ENCODE peak calls at places on chromosomes 1 and 21, in seven cellular contexts. R, X, I, V, A, N and O are unnamed samples.

GRCh38 chr1:200888349-200888838 is 6.3 kb upstream of the INAVA start:
- DNase-seq in A (no peak), I (no peak), X (no peak), N (peak; percentile 74), R (peak; percentile 67), V (no peak), O (no peak)

GRCh38 chr1:227895828-227896685 is 51.7 kb downstream of the WNT9A start:
- DNase-seq in I (no peak), V (peak; percentile 94), X (peak; percentile 55), A (peak; percentile 12), N (peak; percentile 81), R (peak; percentile 71), O (peak; percentile 67)

GRCh38 chr1:99481391-99481996 is 164.4 kb upstream of the PALMD start:
- DNase-seq in V (peak; percentile 22), R (peak; percentile 60), I (peak; percentile 69), X (no peak), A (peak; percentile 32), N (peak; percentile 35), O (peak; percentile 89)

GRCh38 chr1:59549903-59550302 is 253.0 kb downstream of the FGGY start:
- DNase-seq in A (no peak), R (peak; percentile 50), V (peak; percentile 20), X (no peak), N (peak; percentile 19), I (no peak), O (peak; percentile 93)

GRCh38 chr1:29975036-29975694 is 738.8 kb downstream of the PTPRU start:
- DNase-seq in X (peak; percentile 81), R (peak; percentile 5), N (peak; percentile 32), A (peak; percentile 45), V (no peak), I (peak; percentile 36), O (peak; percentile 52)

GRCh38 chr1:56397811-56398231 is 181.5 kb downstream of the PLPP3 start:
- DNase-seq in I (no peak), A (no peak), V (peak; percentile 67), X (no peak), R (no peak), N (no peak), O (peak; percentile 79)

GRCh38 chr1:89918127-89918793 is 76.7 kb upstream of the ZNF326 start:
- DNase-seq in I (no peak), N (peak; percentile 57), X (no peak), V (no peak), A (peak; percentile 25), R (no peak), O (no peak)

GRCh38 chr21:14862794-14863720 is 201.7 kb downstream of the NRIP1 start:
- DNase-seq in X (no peak), N (no peak), I (peak; percentile 47), A (no peak), V (no peak), R (peak; percentile 13), O (peak; percentile 75)

DNA sequence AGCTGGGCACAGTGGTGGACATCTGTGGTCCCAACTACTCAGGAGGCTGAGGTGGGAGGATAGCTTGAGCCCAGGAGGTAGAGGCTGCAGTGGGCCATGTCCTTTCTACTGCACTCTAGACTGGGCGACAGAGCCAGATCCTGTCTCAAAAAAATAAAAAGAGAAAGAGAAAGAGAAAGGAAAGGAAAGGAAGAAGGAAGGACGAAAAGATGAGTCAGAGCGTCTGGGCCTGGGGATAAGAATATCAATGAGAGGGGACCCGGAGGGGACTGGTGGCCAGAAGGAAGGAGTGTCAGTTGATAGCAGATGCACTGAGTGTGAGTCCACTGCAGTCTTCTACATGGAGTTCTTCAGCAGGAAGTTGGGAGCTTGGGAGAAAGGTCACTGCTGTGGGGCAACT is 75.6 kb downstream of the SYT6 start:
- DNase-seq in I (peak; percentile 71), N (no peak), A (no peak), X (no peak), V (no peak), R (no peak), O (no peak)
- H3K4me1 ChIP-seq in I (peaks cover 14% of the 10 kb centered on the region), N (peaks cover 13% of the 10 kb centered on the region), A (no peaks in the 10 kb centered on the region), X (peaks cover 37% of the 10 kb centered on the region), V (peaks cover 12% of the 10 kb centered on the region), R (peaks cover 10% of the 10 kb centered on the region), O (peaks cover 17% of the 10 kb centered on the region)

GRCh38 chr1:31111290-31111951 is 45.9 kb upstream of the PUM1 start:
- DNase-seq in I (peak; percentile 63), V (peak; percentile 55), R (no peak), X (peak; percentile 55), A (peak; percentile 52), N (peak; percentile 72), O (no peak)
- H3K9ac ChIP-seq in I (no peak overlapping the region), V (no peak overlapping the region), R (no peak overlapping the region), X (no peak overlapping the region), A (no peak overlapping the region), N (peak overlapping the region; percentile 0), O (peak overlapping the region; percentile 54)

GRCh38 chr1:38000233-38000528 is 5.1 kb downstream of the FHL3 start:
- DNase-seq in R (no peak), I (no peak), V (no peak), X (no peak), A (no peak), N (no peak), O (no peak)

GRCh38 chr1:38000529-38001453 is 4.5 kb downstream of the FHL3 start:
- DNase-seq in R (peak; percentile 56), I (peak; percentile 61), A (peak; percentile 89), V (no peak), N (peak; percentile 41), X (peak; percentile 56), O (peak; percentile 79)

GRCh38 chr1:37998089-37998808 is 7.1 kb downstream of the FHL3 start:
- DNase-seq in X (no peak), A (no peak), R (no peak), V (no peak), I (no peak), N (no peak), O (no peak)

GRCh38 chr1:37998913-37999433 is 6.3 kb downstream of the FHL3 start:
- DNase-seq in R (no peak), N (no peak), A (no peak), I (no peak), V (no peak), X (no peak), O (no peak)

GRCh38 chr1:37999434-38000232 is 5.7 kb downstream of the FHL3 start:
- DNase-seq in V (no peak), N (no peak), X (peak; percentile 55), R (peak; percentile 75), A (peak; percentile 63), I (peak; percentile 96), O (peak; percentile 59)
- H3K4me1 ChIP-seq in V (peaks cover 51% of the 10 kb centered on the region), N (peaks cover 61% of the 10 kb centered on the region), X (peaks cover 11% of the 10 kb centered on the region), R (peaks cover 55% of the 10 kb centered on the region), A (peaks cover 73% of the 10 kb centered on the region), I (peaks cover 73% of the 10 kb centered on the region), O (peaks cover 59% of the 10 kb centered on the region)

GRCh38 chr21:42161401-42161956 is 57.5 kb upstream of the ABCG1 start:
- DNase-seq in R (no peak), A (no peak), V (no peak), I (no peak), N (no peak), X (no peak), O (no peak)
- H3K9ac ChIP-seq in R (no peak overlapping the region), A (no peak overlapping the region), V (no peak overlapping the region), I (no peak overlapping the region), N (no peak overlapping the region), X (no peak overlapping the region), O (no peak overlapping the region)

GRCh38 chr1:37478451-37478871 is 4.1 kb downstream of the ZC3H12A start:
- DNase-seq in X (no peak), R (no peak), I (peak; percentile 53), A (peak; percentile 76), N (peak; percentile 78), V (peak; percentile 32), O (no peak)
- H3K4me1 ChIP-seq in X (peaks cover 3% of the 10 kb centered on the region), R (peaks cover 58% of the 10 kb centered on the region), I (peaks cover 80% of the 10 kb centered on the region), A (peaks cover 66% of the 10 kb centered on the region), N (peaks cover 58% of the 10 kb centered on the region), V (peaks cover 57% of the 10 kb centered on the region), O (peaks cover 61% of the 10 kb centered on the region)

DNA sequence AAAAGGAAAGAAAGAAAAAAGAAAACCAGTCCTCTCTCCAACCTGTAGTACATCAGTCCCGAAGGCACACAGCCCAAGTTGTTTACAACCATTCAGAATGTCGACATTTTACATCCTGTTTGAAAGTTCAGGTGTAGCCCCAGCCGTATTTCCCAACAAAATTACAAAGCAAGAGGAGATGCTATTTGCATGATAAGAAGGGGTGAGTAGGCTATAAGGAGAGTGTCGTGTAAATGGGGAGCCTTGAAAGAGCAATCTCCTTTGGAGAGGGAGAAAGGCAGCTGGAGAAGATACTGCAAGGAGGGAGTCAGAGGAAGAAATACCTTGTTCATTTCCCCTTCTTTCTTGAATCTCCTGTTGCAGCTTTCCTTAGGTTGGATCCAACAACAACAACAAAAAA is 35.5 kb upstream of the DENND1B start:
- DNase-seq in R (no peak), X (peak; percentile 44), I (no peak), V (no peak), A (no peak), N (no peak), O (no peak)
- H3K9ac ChIP-seq in R (no peak overlapping the region), X (no peak overlapping the region), I (no peak overlapping the region), V (no peak overlapping the region), A (no peak overlapping the region), N (no peak overlapping the region), O (no peak overlapping the region)

GRCh38 chr1:41499591-41499990 is 15.1 kb upstream of the EDN2 start:
- DNase-seq in N (no peak), I (no peak), A (no peak), R (no peak), X (no peak), V (no peak), O (no peak)

GRCh38 chr1:41497056-41497440 is 12.6 kb upstream of the EDN2 start:
- DNase-seq in V (no peak), R (no peak), X (no peak), A (no peak), I (no peak), N (no peak), O (no peak)

GRCh38 chr1:41498809-41499208 is 14.3 kb upstream of the EDN2 start:
- DNase-seq in A (no peak), N (peak; percentile 71), I (no peak), V (no peak), R (no peak), X (no peak), O (peak; percentile 51)

GRCh38 chr1:41497631-41498030 is 13.1 kb upstream of the EDN2 start:
- DNase-seq in N (no peak), V (no peak), X (no peak), I (no peak), A (no peak), R (no peak), O (no peak)

DNA sequence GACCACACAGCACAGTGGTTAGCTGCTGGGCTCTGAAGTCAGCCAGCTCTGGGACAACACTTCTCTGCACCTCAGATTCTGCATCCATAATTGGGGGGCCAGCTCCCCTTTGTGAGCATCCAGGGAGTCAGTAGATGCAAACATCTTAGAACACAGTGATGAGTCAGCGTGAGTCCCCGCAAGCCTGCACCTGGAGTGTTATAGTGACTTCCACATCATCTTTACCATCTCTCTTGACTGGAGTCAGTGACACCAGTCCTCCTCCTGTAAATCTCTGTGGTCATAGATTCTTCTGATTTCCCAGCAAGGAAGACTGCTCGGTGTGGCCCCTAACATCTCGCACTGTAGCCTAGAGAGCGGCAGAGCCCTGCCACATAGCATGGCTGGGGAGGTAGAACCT is 13.9 kb upstream of the EDN2 start:
- DNase-seq in I (no peak), V (no peak), A (no peak), X (no peak), N (peak; percentile 61), R (no peak), O (no peak)
- H3K4me1 ChIP-seq in I (peaks cover 41% of the 10 kb centered on the region), V (peaks cover 47% of the 10 kb centered on the region), A (peaks cover 51% of the 10 kb centered on the region), X (no peaks in the 10 kb centered on the region), N (peaks cover 77% of the 10 kb centered on the region), R (no peaks in the 10 kb centered on the region), O (peaks cover 16% of the 10 kb centered on the region)